ENCODE peak calls at places on chromosomes 11 and 22, in five cellular contexts. One of them, this sample, is unnamed.

GRCh38 chr11:65423516-65424199 is 1.1 kb downstream of the NEAT1 start:
- DNase-seq in activated CD8-positive, alpha-beta memory T cell treated with anti-CD3 and anti-CD28 coated beads, Interleukin-2, amount 50 U/mL, for 48 hours: peak
- DNase-seq in naive B cell: no peak
- DNase-seq in activated T-cell treated with anti-CD3 and anti-CD28 coated beads for 1 hour: no peak
- DNase-seq in tibial nerve: peak
- DNase-seq in this sample: peak

GRCh38 chr11:17277024-17277584 is 565 bp downstream of the NUCB2 start:
- DNase-seq in naive B cell: no peak
- DNase-seq in tibial nerve: no peak
- DNase-seq in activated T-cell treated with anti-CD3 and anti-CD28 coated beads for 1 hour: no peak
- DNase-seq in activated CD8-positive, alpha-beta memory T cell treated with anti-CD3 and anti-CD28 coated beads, Interleukin-2, amount 50 U/mL, for 48 hours: no peak
- DNase-seq in this sample: no peak

GRCh38 chr11:74650498-74650897 is 58.1 kb downstream of the POLD3 start:
- DNase-seq in tibial nerve: no peak
- DNase-seq in activated T-cell treated with anti-CD3 and anti-CD28 coated beads for 1 hour: no peak
- DNase-seq in naive B cell: no peak
- DNase-seq in activated CD8-positive, alpha-beta memory T cell treated with anti-CD3 and anti-CD28 coated beads, Interleukin-2, amount 50 U/mL, for 48 hours: no peak
- DNase-seq in this sample: no peak

GRCh38 chr11:122177238-122177637 is 61.2 kb upstream of the BLID start:
- DNase-seq in naive B cell: no peak
- DNase-seq in activated T-cell treated with anti-CD3 and anti-CD28 coated beads for 1 hour: no peak
- DNase-seq in activated CD8-positive, alpha-beta memory T cell treated with anti-CD3 and anti-CD28 coated beads, Interleukin-2, amount 50 U/mL, for 48 hours: no peak
- DNase-seq in tibial nerve: no peak
- DNase-seq in this sample: no peak

GRCh38 chr11:119843760-119844330 is 114.8 kb upstream of the NECTIN1 start:
- DNase-seq in naive B cell: no peak
- DNase-seq in activated CD8-positive, alpha-beta memory T cell treated with anti-CD3 and anti-CD28 coated beads, Interleukin-2, amount 50 U/mL, for 48 hours: no peak
- DNase-seq in tibial nerve: no peak
- DNase-seq in activated T-cell treated with anti-CD3 and anti-CD28 coated beads for 1 hour: no peak
- DNase-seq in this sample: no peak

GRCh38 chr11:86681039-86681745 is 8.8 kb upstream of the ME3 start:
- DNase-seq in activated T-cell treated with anti-CD3 and anti-CD28 coated beads for 1 hour: no peak
- DNase-seq in tibial nerve: no peak
- DNase-seq in naive B cell: no peak
- DNase-seq in activated CD8-positive, alpha-beta memory T cell treated with anti-CD3 and anti-CD28 coated beads, Interleukin-2, amount 50 U/mL, for 48 hours: no peak
- DNase-seq in this sample: no peak

GRCh38 chr22:31753005-31753633 is 700 bp upstream of the DEPDC5 start:
- DNase-seq in naive B cell: no peak
- DNase-seq in tibial nerve: no peak
- DNase-seq in activated CD8-positive, alpha-beta memory T cell treated with anti-CD3 and anti-CD28 coated beads, Interleukin-2, amount 50 U/mL, for 48 hours: peak
- DNase-seq in activated T-cell treated with anti-CD3 and anti-CD28 coated beads for 1 hour: no peak
- DNase-seq in this sample: peak

GRCh38 chr22:23053912-23054530 is 16.3 kb upstream of the GNAZ start:
- DNase-seq in naive B cell: no peak
- DNase-seq in activated T-cell treated with anti-CD3 and anti-CD28 coated beads for 1 hour: no peak
- DNase-seq in activated CD8-positive, alpha-beta memory T cell treated with anti-CD3 and anti-CD28 coated beads, Interleukin-2, amount 50 U/mL, for 48 hours: peak
- DNase-seq in tibial nerve: no peak
- DNase-seq in this sample: no peak

GRCh38 chr11:77353131-77353530 is 51.6 kb upstream of the GDPD4 start:
- DNase-seq in tibial nerve: no peak
- DNase-seq in naive B cell: no peak
- DNase-seq in activated CD8-positive, alpha-beta memory T cell treated with anti-CD3 and anti-CD28 coated beads, Interleukin-2, amount 50 U/mL, for 48 hours: no peak
- DNase-seq in activated T-cell treated with anti-CD3 and anti-CD28 coated beads for 1 hour: no peak
- DNase-seq in this sample: no peak

GRCh38 chr22:41288245-41288946 is 2.4 kb upstream of the RANGAP1 start:
- DNase-seq in tibial nerve: no peak
- DNase-seq in naive B cell: no peak
- DNase-seq in activated T-cell treated with anti-CD3 and anti-CD28 coated beads for 1 hour: no peak
- DNase-seq in activated CD8-positive, alpha-beta memory T cell treated with anti-CD3 and anti-CD28 coated beads, Interleukin-2, amount 50 U/mL, for 48 hours: no peak
- DNase-seq in this sample: peak

This sample was measured in heart right ventricle.